ENCODE peak calls at places on chromosome 16, in seven cellular contexts. S is IMR-90, V is H9, P is PC-9, W is OCI-LY7, T is mammary epithelial cell, H is PC-3. L is an unnamed sample.
A peak's percentile ranks its signal among the peaks of the same experiment; 100 is the strongest.

GRCh38 chr16:51592535-51592934 is 441.5 kb upstream of the SALL1 start:
- DNase-seq in S (no peak), V (no peak), P (no peak), W (no peak), T (no peak), H (no peak), L (no peak)

GRCh38 chr16:66551362-66551761 is 1.0 kb upstream of the CKLF start:
- DNase-seq in S (peak; percentile 9), V (peak; percentile 71), P (no peak), W (peak; percentile 82), T (no peak), H (peak; percentile 37), L (no peak)

GRCh38 chr16:20002936-20003335 is 70.8 kb downstream of the GPR139 start:
- DNase-seq in S (no peak), V (no peak), P (no peak), W (no peak), T (no peak), H (no peak), L (no peak)

GRCh38 chr16:74477226-74477625 is 55.9 kb upstream of the CLEC18B start:
- DNase-seq in S (no peak), V (no peak), P (no peak), W (no peak), T (no peak), H (no peak), L (no peak)

GRCh38 chr16:62225675-62226074 is 189.4 kb upstream of the CDH8 start:
- DNase-seq in S (no peak), V (peak; percentile 91), P (peak; percentile 44), W (peak; percentile 13), T (peak; percentile 80), H (peak; percentile 75), L (no peak)

GRCh38 chr16:4944333-4945281 is 7.7 kb upstream of the PPL start:
- DNase-seq in S (peak; percentile 97), V (peak; percentile 90), P (peak; percentile 100), W (no peak), T (peak; percentile 95), H (peak; percentile 93), L (peak; percentile 98)

GRCh38 chr16:21568502-21569189 is 30.7 kb upstream of the METTL9 start:
- DNase-seq in S (peak; percentile 26), V (no peak), P (peak; percentile 37), W (no peak), T (peak; percentile 38), H (peak; percentile 57), L (peak; percentile 29)

GRCh38 chr16:3188925-3189825 is 1.2 kb downstream of the OR1F1 start:
- DNase-seq in S (peak; percentile 59), V (peak; percentile 84), P (peak; percentile 59), W (no peak), T (peak; percentile 76), H (peak; percentile 27), L (peak; percentile 94)

GRCh38 chr16:88337021-88337420 is 45.7 kb upstream of the ZNF469 start:
- DNase-seq in S (peak; percentile 10), V (no peak), P (no peak), W (no peak), T (no peak), H (no peak), L (no peak)

GRCh38 chr16:6193718-6194117 is 1096.1 kb upstream of the EEF2KMT start:
- DNase-seq in S (no peak), V (peak; percentile 81), P (peak; percentile 8), W (no peak), T (peak; percentile 2), H (peak; percentile 1), L (no peak)

GRCh38 chr16:80580109-80580832 is 39.5 kb downstream of the DYNLRB2 start:
- DNase-seq in S (peak; percentile 45), V (no peak), P (no peak), W (no peak), T (peak; percentile 30), H (peak; percentile 26), L (peak; percentile 63)

GRCh38 chr16:5615868-5616642 is 518.5 kb upstream of the EEF2KMT start:
- DNase-seq in S (no peak), V (peak; percentile 88), P (peak; percentile 25), W (peak; percentile 63), T (no peak), H (peak; percentile 23), L (no peak)

GRCh38 chr16:10877472-10877946 is 507 bp downstream of the CIITA start:
- DNase-seq in S (no peak), V (no peak), P (no peak), W (peak; percentile 75), T (no peak), H (no peak), L (no peak)

GRCh38 chr16:16021988-16022682 is 72.7 kb downstream of the ABCC1 start:
- DNase-seq in S (peak; percentile 97), V (peak; percentile 60), P (peak; percentile 99), W (peak; percentile 60), T (peak; percentile 93), H (peak; percentile 95), L (peak; percentile 97)

GRCh38 chr16:58127634-58128033 is 1.5 kb downstream of the CFAP20 start:
- DNase-seq in S (no peak), V (no peak), P (no peak), W (peak; percentile 28), T (peak; percentile 11), H (peak; percentile 17), L (peak; percentile 72)

GRCh38 chr16:78310990-78311561 is 211.6 kb downstream of the WWOX start:
- DNase-seq in S (peak; percentile 2), V (peak; percentile 53), P (no peak), W (no peak), T (no peak), H (no peak), L (peak; percentile 61)

GRCh38 chr16:28324235-28324886 is 32.0 kb downstream of the SBK1 start:
- DNase-seq in S (no peak), V (no peak), P (no peak), W (no peak), T (no peak), H (peak; percentile 76), L (peak; percentile 78)

GRCh38 chr16:17469011-17469741 is 1.6 kb downstream of the XYLT1 start:
- DNase-seq in S (peak; percentile 80), V (no peak), P (no peak), W (peak; percentile 41), T (peak; percentile 39), H (no peak), L (peak; percentile 97)

GRCh38 chr16:4015275-4015990 is 100.8 kb downstream of the ADCY9 start:
- DNase-seq in S (no peak), V (no peak), P (no peak), W (no peak), T (no peak), H (no peak), L (no peak)

GRCh38 chr16:11224894-11225676 is 30.9 kb downstream of the SOCS1 start:
- DNase-seq in S (peak; percentile 28), V (no peak), P (no peak), W (peak; percentile 86), T (peak; percentile 32), H (no peak), L (peak; percentile 82)

GRCh38 chr16:3618782-3619166 is 7.4 kb upstream of the SLX4 start:
- DNase-seq in S (no peak), V (no peak), P (peak; percentile 59), W (no peak), T (peak; percentile 54), H (peak; percentile 34), L (no peak)

DNA sequence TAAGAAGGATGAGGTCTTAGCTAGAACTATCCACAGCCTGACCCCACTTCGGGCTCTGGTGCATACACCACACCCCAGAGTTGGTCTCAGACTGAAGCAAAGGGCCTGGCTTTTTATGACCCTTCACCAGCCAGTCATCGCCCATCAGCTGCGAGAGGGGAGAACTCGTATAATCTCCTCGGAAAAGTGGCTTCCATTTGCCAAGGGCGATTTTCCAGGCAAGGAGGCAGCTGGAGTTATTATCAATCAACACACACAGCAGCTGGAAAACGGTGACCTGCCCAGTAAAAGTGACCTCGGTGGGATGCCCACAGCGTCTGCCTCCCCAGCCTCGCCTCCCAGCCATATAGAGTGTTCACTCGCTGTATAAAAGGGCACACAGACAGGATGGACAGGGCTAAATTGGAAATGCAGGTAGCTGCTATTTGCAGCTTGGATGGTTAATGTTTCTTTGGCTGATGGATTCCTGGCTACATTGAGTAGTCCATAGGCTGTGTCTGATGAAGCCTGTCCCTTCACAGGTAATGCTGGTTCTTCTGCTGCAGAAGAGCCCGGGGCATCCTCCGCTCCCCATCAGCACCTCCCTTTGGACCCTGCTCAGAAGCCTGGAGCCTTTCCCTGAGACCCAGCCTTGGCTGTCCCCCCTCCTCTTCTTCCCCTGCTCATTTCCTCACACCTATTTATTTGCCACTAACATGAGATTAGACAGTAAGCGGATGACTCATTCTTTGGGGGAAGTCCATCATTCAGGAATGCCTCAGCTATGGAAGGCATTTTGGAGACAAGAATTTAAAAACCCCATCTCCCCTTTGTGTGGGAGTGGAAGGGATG is 45.7 kb downstream of the TMEM186 start:
- DNase-seq in S (peak; percentile 78), V (no peak), P (peak; percentile 44), W (no peak), T (peak; percentile 70), H (peak; percentile 51), L (peak; percentile 53)
- H2AFZ ChIP-seq in S (no peak overlapping the region), V (no peak overlapping the region), P (no peak overlapping the region), W (no peak overlapping the region), T (no peak overlapping the region), H (no peak overlapping the region), L (no peak overlapping the region)

DNA sequence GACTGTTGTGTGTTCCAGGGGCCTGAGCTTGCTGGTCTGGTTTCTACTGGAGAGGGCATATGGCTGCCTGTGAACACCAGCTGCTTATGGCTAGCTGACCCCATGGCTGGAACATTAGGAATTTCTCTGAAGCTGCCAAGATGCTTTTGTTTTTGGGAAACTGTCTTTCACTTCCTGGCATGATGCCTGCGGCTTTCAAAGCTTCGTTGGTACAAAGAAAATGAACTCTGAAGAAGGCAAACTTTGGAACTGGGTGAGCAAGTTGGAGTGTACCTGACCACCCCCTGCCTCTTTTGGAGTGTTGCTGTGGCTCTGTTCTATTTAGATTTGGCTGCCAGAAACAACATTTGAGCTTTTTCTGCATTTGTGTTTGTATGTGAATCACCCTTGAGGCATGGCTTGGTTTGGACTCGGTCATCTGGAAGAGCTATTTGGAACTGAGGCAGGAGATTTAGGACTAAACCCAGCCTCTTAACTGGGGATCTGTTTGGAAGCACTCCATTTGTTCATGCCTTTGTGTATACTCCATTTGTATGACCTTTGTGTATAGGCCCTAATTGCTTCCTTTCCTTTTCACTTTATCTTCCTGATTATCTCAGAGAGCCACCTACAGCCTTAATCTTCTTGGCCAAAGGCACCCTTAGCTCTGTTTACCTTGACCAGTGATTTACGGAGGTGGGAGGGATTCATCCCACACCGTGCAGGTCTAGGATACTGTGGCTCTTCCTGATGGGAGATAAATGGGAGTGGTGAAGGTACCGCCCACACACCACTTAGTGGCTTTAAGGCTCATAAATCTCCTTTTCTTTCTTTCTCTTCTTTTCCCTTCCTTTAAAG is 7.2 kb upstream of the CPHXL start:
- DNase-seq in S (peak; percentile 85), V (no peak), P (no peak), W (no peak), T (no peak), H (peak; percentile 3), L (peak; percentile 90)
- H3K27ac ChIP-seq in S (peak overlapping the region; percentile 99), V (no peak overlapping the region), P (no peak overlapping the region), W (no peak overlapping the region), T (no peak overlapping the region), H (no peak overlapping the region), L (no peak overlapping the region)

GRCh38 chr16:52861614-52862022 is 191.1 kb downstream of the CHD9NB start:
- DNase-seq in S (no peak), V (no peak), P (no peak), W (no peak), T (peak; percentile 5), H (peak; percentile 6), L (no peak)
- TF ChIP-seq CTCF in S (peak; percentile 7), V (peak; percentile 71), P (no peak), W (no peak), T (peak; percentile 46), H (no peak), L (no peak)

GRCh38 chr16:85334718-85335583 is 222.7 kb upstream of the CIBAR2 start:
- DNase-seq in S (no peak), V (peak; percentile 77), P (peak; percentile 77), W (peak; percentile 35), T (no peak), H (peak; percentile 26), L (peak; percentile 70)
- H2AFZ ChIP-seq in S (no peak overlapping the region), V (no peak overlapping the region), P (peak overlapping the region; percentile 76), W (peak overlapping the region; percentile 89), T (no peak overlapping the region), H (peak overlapping the region; percentile 72), L (no peak overlapping the region)